ENCODE peak calls at places on chromosomes 3 and 15, in ten cellular contexts. T is ovary, J is right lobe of liver, Z is SJSA1, W is fibroblast of lung, N is psoas muscle, R is lower lobe of right lung, C is right atrium auricular region, G is small intestine, E is SJCRH30. Y is an unnamed sample.

GRCh38 chr3:38829404-38829803 is 13.4 kb upstream of the SCN10A start:
- DNase-seq in J (no peak), T (no peak), R (no peak), N (peak; percentile 23), E (no peak), W (peak; percentile 79), Z (peak; percentile 70), G (no peak), C (peak; percentile 66), Y (no peak)

GRCh38 chr3:21747376-21747775 is 3.6 kb downstream of the ZNF385D start:
- DNase-seq in N (no peak), E (no peak), G (no peak), T (no peak), R (no peak), C (no peak), Z (no peak), W (peak; percentile 19), J (no peak), Y (no peak)

GRCh38 chr3:183375787-183376186 is 52.6 kb downstream of the MCF2L2 start:
- DNase-seq in T (no peak), C (no peak), W (no peak), N (no peak), G (no peak), Z (no peak), E (no peak), R (no peak), J (no peak), Y (no peak)

GRCh38 chr3:177371903-177372302 is 174.6 kb upstream of the TBL1XR1 start:
- DNase-seq in N (no peak), W (no peak), Z (no peak), E (no peak), G (no peak), T (no peak), R (no peak), J (no peak), C (no peak), Y (no peak)

GRCh38 chr3:111151438-111151837 is 79.8 kb downstream of the NECTIN3 start:
- DNase-seq in G (no peak), R (no peak), J (no peak), W (peak; percentile 50), N (no peak), E (no peak), Z (no peak), C (no peak), T (no peak), Y (no peak)

GRCh38 chr3:87336761-87337160 is 60.4 kb upstream of the POU1F1 start:
- DNase-seq in G (no peak), E (peak; percentile 79), N (no peak), Z (no peak), J (no peak), C (no peak), W (no peak), T (no peak), R (no peak), Y (no peak)

GRCh38 chr15:74226761-74227540 is 9.2 kb upstream of the CCDC33 start:
- DNase-seq in E (no peak), G (no peak), C (no peak), J (no peak), R (no peak), T (no peak), N (no peak), Z (no peak), W (no peak), Y (no peak)

GRCh38 chr15:48592221-48592731 is 53.2 kb downstream of the FBN1 start:
- DNase-seq in G (no peak), W (peak; percentile 99), R (no peak), Z (no peak), E (no peak), N (no peak), C (no peak), T (no peak), J (no peak), Y (no peak)

GRCh38 chr3:58404396-58404795 is 29.2 kb downstream of the PDHB start:
- DNase-seq in J (no peak), G (no peak), Z (no peak), R (no peak), E (no peak), W (peak; percentile 35), T (no peak), C (no peak), N (no peak), Y (no peak)

GRCh38 chr15:80568298-80568697 is 126.8 kb upstream of the ABHD17C start:
- DNase-seq in T (no peak), W (peak; percentile 9), G (no peak), C (no peak), N (no peak), E (peak; percentile 8), R (no peak), J (no peak), Z (no peak), Y (no peak)

GRCh38 chr3:184739594-184740505 is 28.0 kb upstream of the MAGEF1 start:
- DNase-seq in W (no peak), G (no peak), J (no peak), C (no peak), R (no peak), Z (no peak), T (no peak), E (no peak), N (no peak), Y (no peak)

GRCh38 chr15:27903405-27903804 is 195.7 kb downstream of the OCA2 start:
- DNase-seq in J (no peak), W (no peak), N (no peak), E (no peak), G (no peak), R (no peak), C (no peak), T (no peak), Z (no peak), Y (no peak)
- H3K36me3 ChIP-seq in J (no peaks in the 10 kb centered on the region), W (no peaks in the 10 kb centered on the region), N (no peaks in the 10 kb centered on the region), E (no peaks in the 10 kb centered on the region), G (no peaks in the 10 kb centered on the region), R (no peaks in the 10 kb centered on the region), C (no peaks in the 10 kb centered on the region), T (no peaks in the 10 kb centered on the region), Z (no peaks in the 10 kb centered on the region), Y (no peaks in the 10 kb centered on the region)

GRCh38 chr3:197562398-197563251 is 6.9 kb upstream of the BDH1 start:
- DNase-seq in N (no peak), C (no peak), R (no peak), W (no peak), T (no peak), G (no peak), Z (no peak), E (no peak), J (no peak), Y (no peak)
- H3K27ac ChIP-seq in N (no peak overlapping the region), C (no peak overlapping the region), R (no peak overlapping the region), W (no peak overlapping the region), T (no peak overlapping the region), G (no peak overlapping the region), Z (no peak overlapping the region), E (no peak overlapping the region), J (no peak overlapping the region), Y (no peak overlapping the region)

DNA sequence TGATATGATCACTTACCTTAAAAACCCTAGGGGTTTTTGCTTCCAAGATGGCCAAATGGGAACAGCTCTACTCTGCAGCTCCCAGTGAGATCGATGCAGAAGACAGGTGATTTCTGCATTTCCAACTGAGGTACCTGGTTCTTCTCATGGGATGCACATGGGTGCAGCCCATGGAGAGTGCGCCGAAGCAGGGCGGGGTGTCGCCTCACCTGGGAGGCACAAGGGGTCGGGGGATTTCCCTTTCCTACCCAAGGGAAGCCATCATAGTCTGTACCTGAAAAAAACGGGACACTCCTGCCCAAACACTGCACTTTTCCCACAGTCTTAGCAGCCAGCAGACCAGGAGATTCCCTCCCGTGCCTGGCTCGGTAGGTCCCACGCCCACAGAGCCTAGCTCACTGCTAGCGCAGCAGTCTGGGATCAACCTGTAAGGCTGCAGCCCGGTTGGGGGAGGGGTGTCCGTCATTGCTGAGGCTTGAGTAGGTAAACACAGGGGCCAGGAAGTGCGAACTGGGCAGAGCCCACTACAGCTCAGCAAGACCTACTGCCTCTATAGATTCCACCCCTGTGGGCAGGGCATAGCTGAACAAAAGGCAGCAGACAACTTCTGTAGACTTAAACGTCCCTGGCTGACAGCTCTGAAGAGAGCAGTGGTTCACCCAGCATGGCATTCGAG is 78.6 kb downstream of the CTNNB1 start:
- DNase-seq in R (no peak), W (no peak), J (no peak), E (no peak), G (no peak), N (no peak), Z (no peak), T (no peak), C (no peak), Y (no peak)
- H3K4me3 ChIP-seq in R (no peak overlapping the region), W (no peak overlapping the region), J (no peak overlapping the region), E (no peak overlapping the region), G (no peak overlapping the region), N (no peak overlapping the region), Z (no peak overlapping the region), T (no peak overlapping the region), C (no peak overlapping the region), Y (no peak overlapping the region)

GRCh38 chr3:158709666-158710083 is 22.6 kb downstream of the RARRES1 start:
- DNase-seq in J (no peak), W (peak; percentile 96), C (peak; percentile 70), Z (peak; percentile 89), N (no peak), R (no peak), T (no peak), E (peak; percentile 38), G (no peak), Y (no peak)
- H3K36me3 ChIP-seq in J (peaks cover 7% of the 10 kb centered on the region), W (no peaks in the 10 kb centered on the region), C (peaks cover 19% of the 10 kb centered on the region), Z (peaks cover 46% of the 10 kb centered on the region), N (no peaks in the 10 kb centered on the region), R (peaks cover 49% of the 10 kb centered on the region), T (no peaks in the 10 kb centered on the region), E (peaks cover 21% of the 10 kb centered on the region), G (no peaks in the 10 kb centered on the region), Y (no peaks in the 10 kb centered on the region)

GRCh38 chr3:105798381-105798934 is 70.4 kb downstream of the CBLB start:
- DNase-seq in E (no peak), N (no peak), C (no peak), W (no peak), G (no peak), J (no peak), R (no peak), T (no peak), Z (no peak), Y (no peak)

GRCh38 chr3:105805402-105805801 is 63.4 kb downstream of the CBLB start:
- DNase-seq in Z (no peak), G (no peak), J (no peak), C (no peak), N (no peak), R (no peak), W (no peak), E (no peak), T (no peak), Y (no peak)

GRCh38 chr3:105802073-105802706 is 66.6 kb downstream of the CBLB start:
- DNase-seq in Z (no peak), G (no peak), J (no peak), T (no peak), C (no peak), W (no peak), N (no peak), E (no peak), R (no peak), Y (no peak)

GRCh38 chr3:105800320-105800719 is 68.5 kb downstream of the CBLB start:
- DNase-seq in T (no peak), N (no peak), R (no peak), J (no peak), G (no peak), E (no peak), Z (no peak), C (no peak), W (no peak), Y (no peak)

DNA sequence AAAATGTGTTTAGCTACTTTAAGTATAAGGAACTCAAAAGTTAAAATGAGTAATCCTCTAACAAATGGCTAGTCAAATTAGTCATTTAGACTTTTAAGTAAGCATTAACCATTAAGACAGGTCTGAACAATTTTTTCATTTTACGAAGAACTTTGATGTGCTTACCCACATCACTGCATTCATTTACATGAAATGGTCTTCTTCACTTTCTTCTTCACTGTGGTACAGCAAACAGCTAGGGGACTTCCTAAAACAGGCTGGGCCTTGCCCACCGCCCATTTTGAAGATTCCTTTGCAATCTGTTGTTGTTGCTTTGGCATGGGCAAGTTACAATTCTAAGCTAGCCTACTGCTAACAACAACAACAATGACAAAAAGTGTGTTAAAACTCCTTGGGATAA is 67.4 kb downstream of the CBLB start:
- DNase-seq in C (no peak), N (no peak), J (no peak), Z (no peak), E (no peak), T (no peak), G (no peak), W (no peak), R (no peak), Y (no peak)
- H3K27ac ChIP-seq in C (peak overlapping the region; percentile 52), N (no peak overlapping the region), J (no peak overlapping the region), Z (no peak overlapping the region), E (no peak overlapping the region), T (no peak overlapping the region), G (no peak overlapping the region), W (no peak overlapping the region), R (no peak overlapping the region), Y (no peak overlapping the region)